ENCODE peak calls at places on chromosomes 3 and 15, in seven cellular contexts. G is ureter; M is stimulated activated CD4-positive, alpha-beta T cell treated with anti-CD3 and anti-CD28 coated beads, Interleukin-4, amount 100 ng/mL, for 24 hours; C is endothelial cell; Q is NCI-H774; V is fibroblast of the aortic adventitia; J is activated CD4-positive, alpha-beta memory T cell treated with anti-CD3 and anti-CD28 coated beads for 36 hours. T is an unnamed sample.
A peak's percentile ranks its signal among the peaks of the same experiment; 100 is the strongest.

GRCh38 chr3:109687626-109688025 is 350.3 kb upstream of the DPPA4 start:
- DNase-seq in G (no peak), M (no peak), C (no peak), Q (no peak), V (no peak), J (no peak), T (no peak)

GRCh38 chr3:29686889-29687592 is 406.2 kb downstream of the RBMS3 start:
- DNase-seq in G (no peak), M (no peak), C (no peak), Q (no peak), V (peak; percentile 74), J (no peak), T (no peak)

GRCh38 chr3:58660998-58661397 is 5.6 kb downstream of the FAM3D start:
- DNase-seq in G (no peak), M (no peak), C (no peak), Q (no peak), V (no peak), J (no peak), T (no peak)

GRCh38 chr3:56048946-56049345 is 419.3 kb downstream of the ERC2 start:
- DNase-seq in G (no peak), M (no peak), C (no peak), Q (no peak), V (no peak), J (no peak), T (no peak)

GRCh38 chr15:83516935-83517334 is 69.8 kb downstream of the SH3GL3 start:
- DNase-seq in G (no peak), M (no peak), C (no peak), Q (no peak), V (peak; percentile 24), J (no peak), T (no peak)

GRCh38 chr3:65625310-65625709 is 413.4 kb downstream of the MAGI1 start:
- DNase-seq in G (no peak), M (no peak), C (no peak), Q (no peak), V (no peak), J (no peak), T (no peak)

GRCh38 chr15:30043211-30043655 is 39.5 kb upstream of the GOLGA8J start:
- DNase-seq in G (no peak), M (no peak), C (no peak), Q (no peak), V (peak; percentile 58), J (no peak), T (no peak)

GRCh38 chr3:24740367-24740766 is 245.7 kb upstream of the THRB start:
- DNase-seq in G (no peak), M (no peak), C (no peak), Q (no peak), V (no peak), J (no peak), T (no peak)

GRCh38 chr15:47246317-47246716 is 471.0 kb upstream of the SEMA6D start:
- DNase-seq in G (no peak), M (no peak), C (no peak), Q (no peak), V (no peak), J (no peak), T (no peak)

GRCh38 chr15:94792166-94792565 is 560.8 kb downstream of the MCTP2 start:
- DNase-seq in G (no peak), M (no peak), C (no peak), Q (no peak), V (no peak), J (no peak), T (no peak)

GRCh38 chr3:64327039-64327804 is 102.0 kb upstream of the PRICKLE2 start:
- DNase-seq in G (peak; percentile 81), M (no peak), C (no peak), Q (no peak), V (peak; percentile 96), J (no peak), T (no peak)

GRCh38 chr15:60758961-60759729 is 280.2 kb upstream of the ICE2 start:
- DNase-seq in G (no peak), M (no peak), C (no peak), Q (no peak), V (peak; percentile 89), J (no peak), T (no peak)

GRCh38 chr3:2950159-2950558 is 160.0 kb downstream of the IL5RA start:
- DNase-seq in G (no peak), M (no peak), C (no peak), Q (no peak), V (no peak), J (no peak), T (no peak)

GRCh38 chr3:133440652-133441051 is 40.8 kb downstream of the BFSP2 start:
- DNase-seq in G (no peak), M (no peak), C (no peak), Q (no peak), V (no peak), J (no peak), T (no peak)

GRCh38 chr15:44038801-44039200 is 156.3 kb downstream of the FRMD5 start:
- DNase-seq in G (no peak), M (no peak), C (no peak), Q (no peak), V (no peak), J (no peak), T (no peak)

GRCh38 chr15:89119489-89120478 is 31.5 kb downstream of the ABHD2 start:
- DNase-seq in G (no peak), M (no peak), C (no peak), Q (peak; percentile 51), V (peak; percentile 63), J (peak; percentile 27), T (no peak)

GRCh38 chr15:81886586-81886985 is 159.2 kb downstream of the MEX3B start:
- DNase-seq in G (no peak), M (no peak), C (no peak), Q (no peak), V (no peak), J (no peak), T (no peak)

GRCh38 chr15:60590935-60591490 is 112.1 kb upstream of the ICE2 start:
- DNase-seq in G (peak; percentile 58), M (peak; percentile 59), C (peak; percentile 57), Q (no peak), V (no peak), J (peak; percentile 70), T (no peak)

GRCh38 chr3:168847293-168847883 is 751.7 kb upstream of the GOLIM4 start:
- DNase-seq in G (no peak), M (no peak), C (peak; percentile 14), Q (peak; percentile 73), V (peak; percentile 66), J (no peak), T (peak; percentile 79)

GRCh38 chr3:64067510-64068346 is 44.4 kb upstream of the PSMD6 start:
- DNase-seq in G (no peak), M (no peak), C (no peak), Q (no peak), V (peak; percentile 63), J (no peak), T (no peak)

GRCh38 chr3:22594990-22595389 is 608.1 kb upstream of the UBE2E2 start:
- DNase-seq in G (no peak), M (no peak), C (no peak), Q (no peak), V (no peak), J (no peak), T (no peak)